ENCODE peak calls at places on chromosomes 16 and 17, in nine cellular contexts. P is posterior vena cava, L is RWPE1, B is T-helper 9 cell, D is NCI-H1092 treated with DMSO at 0.1 percent for 48 hours, J is bronchial epithelial cell, U is AG04450, S is choroid plexus epithelial cell, Z is H7. C is an unnamed sample.

GRCh38 chr16:67278773-67279295 is 498 bp upstream of the PLEKHG4 start:
- DNase-seq in P (peak), L (peak), B (peak), D (peak), J (no peak), U (no peak), S (no peak), Z (peak), C (no peak)

GRCh38 chr16:66477028-66477515 is 50.0 kb downstream of the BEAN1 start:
- DNase-seq in P (no peak), L (no peak), B (no peak), D (no peak), J (no peak), U (no peak), S (no peak), Z (no peak), C (no peak)

GRCh38 chr17:78974635-78975591 is 4.8 kb downstream of the LGALS3BP start:
- DNase-seq in P (peak), L (peak), B (no peak), D (no peak), J (peak), U (peak), S (peak), Z (peak), C (peak)

GRCh38 chr17:71995570-71995969 is 125.2 kb upstream of the SOX9 start:
- DNase-seq in P (no peak), L (peak), B (no peak), D (no peak), J (peak), U (no peak), S (no peak), Z (no peak), C (no peak)

GRCh38 chr16:50257876-50258275 is 8.5 kb upstream of the ADCY7 start:
- DNase-seq in P (no peak), L (no peak), B (no peak), D (no peak), J (no peak), U (no peak), S (no peak), Z (no peak), C (no peak)

GRCh38 chr17:2253768-2254406 is 49.7 kb downstream of the SMG6 start:
- DNase-seq in P (no peak), L (no peak), B (no peak), D (no peak), J (no peak), U (no peak), S (no peak), Z (no peak), C (no peak)

GRCh38 chr17:31834448-31834847 is 24.6 kb downstream of the COPRS start:
- DNase-seq in P (peak), L (no peak), B (no peak), D (no peak), J (no peak), U (no peak), S (peak), Z (no peak), C (no peak)

GRCh38 chr17:81920612-81921530 is 2.9 kb upstream of the SIRT7 start:
- DNase-seq in P (no peak), L (no peak), B (no peak), D (no peak), J (no peak), U (no peak), S (no peak), Z (no peak), C (no peak)

GRCh38 chr17:42783062-42783777 is 2.8 kb downstream of the WNK4 start:
- DNase-seq in P (no peak), L (peak), B (no peak), D (no peak), J (peak), U (peak), S (peak), Z (no peak), C (no peak)

GRCh38 chr17:78397681-78398101 is 19.2 kb downstream of the PGS1 start:
- DNase-seq in P (no peak), L (no peak), B (no peak), D (no peak), J (peak), U (no peak), S (no peak), Z (no peak), C (peak)

GRCh38 chr16:85291302-85292148 is 179.3 kb upstream of the CIBAR2 start:
- DNase-seq in P (no peak), L (no peak), B (no peak), D (no peak), J (no peak), U (no peak), S (no peak), Z (peak), C (peak)

GRCh38 chr17:8117980-8118768 is at the start of gene ALOXE3:
- DNase-seq in P (peak), L (peak), B (no peak), D (no peak), J (peak), U (no peak), S (peak), Z (peak), C (no peak)

GRCh38 chr16:10497132-10498088 is 83.0 kb downstream of the EMP2 start:
- DNase-seq in P (no peak), L (no peak), B (no peak), D (no peak), J (no peak), U (no peak), S (no peak), Z (no peak), C (no peak)

GRCh38 chr17:40524243-40524965 is 23.0 kb upstream of the TNS4 start:
- DNase-seq in P (no peak), L (no peak), B (no peak), D (no peak), J (no peak), U (no peak), S (no peak), Z (no peak), C (no peak)

GRCh38 chr17:27396941-27397340 is 59.3 kb upstream of the KSR1 start:
- DNase-seq in P (no peak), L (no peak), B (no peak), D (no peak), J (peak), U (no peak), S (peak), Z (no peak), C (no peak)

GRCh38 chr17:66748578-66748977 is 86.3 kb upstream of the CACNG5 start:
- DNase-seq in P (peak), L (no peak), B (no peak), D (no peak), J (no peak), U (no peak), S (no peak), Z (no peak), C (no peak)

GRCh38 chr16:83002351-83003334 is 375.9 kb downstream of the CDH13 start:
- DNase-seq in P (no peak), L (no peak), B (no peak), D (peak), J (no peak), U (peak), S (no peak), Z (no peak), C (no peak)

GRCh38 chr17:77372444-77373297 is 231.9 kb downstream of the SEC14L1 start:
- DNase-seq in P (peak), L (no peak), B (peak), D (peak), J (peak), U (peak), S (peak), Z (peak), C (peak)

GRCh38 chr17:59851431-59852375 is 41.0 kb downstream of the TUBD1 start:
- DNase-seq in P (no peak), L (no peak), B (no peak), D (no peak), J (no peak), U (peak), S (peak), Z (no peak), C (no peak)

GRCh38 chr17:73309727-73310555 is 1.9 kb downstream of the CDC42EP4 start:
- DNase-seq in P (peak), L (no peak), B (no peak), D (no peak), J (no peak), U (no peak), S (peak), Z (peak), C (no peak)

GRCh38 chr17:78613423-78613822 is 36.2 kb upstream of the DNAH17 start:
- DNase-seq in P (no peak), L (no peak), B (no peak), D (no peak), J (no peak), U (no peak), S (no peak), Z (no peak), C (no peak)

GRCh38 chr16:9625122-9625521 is 533.7 kb downstream of the HAPSTR1 start:
- DNase-seq in P (no peak), L (no peak), B (no peak), D (no peak), J (no peak), U (no peak), S (no peak), Z (no peak), C (no peak)

GRCh38 chr17:42275527-42276358 is 448 bp downstream of the STAT5B start:
- DNase-seq in P (peak), L (no peak), B (peak), D (peak), J (no peak), U (peak), S (peak), Z (peak), C (peak)

GRCh38 chr17:41331606-41332005 is 16.1 kb upstream of the KRTAP17-1 start:
- DNase-seq in P (no peak), L (no peak), B (no peak), D (no peak), J (no peak), U (no peak), S (no peak), Z (no peak), C (no peak)